ENCODE peak calls at places on chromosomes 4 and X, in eight cellular contexts. M is activated CD8-positive, alpha-beta memory T cell treated with anti-CD3 and anti-CD28 coated beads for 4 hours; J is HFF-Myc; F is glomerular endothelial cell; Z is central memory CD4-positive, alpha-beta T cell; A is cardiac fibroblast; C is heart right ventricle; I is mesothelial cell of epicardium. S is an unnamed sample.

GRCh38 chr4:104491396-104491821 is 3.3 kb downstream of the CXXC4 start:
- DNase-seq in C (peak; percentile 55), M (no peak), I (peak; percentile 62), J (no peak), F (no peak), Z (peak; percentile 40), A (peak; percentile 15), S (peak; percentile 50)

GRCh38 chr4:7462509-7462971 is 27.8 kb upstream of the PSAPL1 start:
- DNase-seq in C (no peak), A (peak; percentile 10), M (no peak), Z (no peak), F (no peak), I (no peak), J (peak; percentile 6), S (no peak)

GRCh38 chr4:13240066-13240465 is 244.1 kb downstream of the RAB28 start:
- DNase-seq in Z (no peak), M (no peak), J (peak; percentile 4), A (no peak), C (no peak), I (no peak), F (no peak), S (no peak)

GRCh38 chrX:71253253-71254091 is 468 bp downstream of the ZMYM3 start:
- DNase-seq in J (no peak), C (peak; percentile 52), I (peak; percentile 71), M (no peak), A (peak; percentile 51), Z (no peak), F (no peak), S (peak; percentile 55)

GRCh38 chr4:13559414-13559813 is 15.1 kb upstream of the NKX3-2 start:
- DNase-seq in J (peak; percentile 89), I (no peak), M (no peak), A (peak; percentile 58), F (no peak), C (no peak), Z (no peak), S (no peak)

GRCh38 chr4:112973897-112974296 is 75.6 kb upstream of the ANK2 start:
- DNase-seq in J (no peak), Z (no peak), F (no peak), C (no peak), M (no peak), A (no peak), I (no peak), S (no peak)

GRCh38 chrX:129738466-129739308 is at the start of gene XPNPEP2:
- DNase-seq in A (peak; percentile 84), F (no peak), I (peak; percentile 50), Z (no peak), M (no peak), C (peak; percentile 29), J (peak; percentile 41), S (no peak)

GRCh38 chr4:124631760-124632159 is 80.8 kb downstream of the ANKRD50 start:
- DNase-seq in A (peak; percentile 94), J (peak; percentile 94), I (no peak), M (no peak), F (peak; percentile 99), C (no peak), Z (no peak), S (no peak)

GRCh38 chrX:15451913-15452312 is 41.2 kb downstream of the PIR start:
- DNase-seq in I (no peak), M (no peak), Z (no peak), C (peak; percentile 17), F (no peak), J (no peak), A (peak; percentile 62), S (no peak)

GRCh38 chr4:108884596-108884995 is 121.7 kb upstream of the ETNPPL start:
- DNase-seq in C (no peak), A (no peak), F (no peak), I (no peak), M (no peak), Z (no peak), J (no peak), S (no peak)

GRCh38 chr4:2337896-2338295 is 76.0 kb upstream of the MXD4 start:
- DNase-seq in F (no peak), Z (no peak), A (no peak), M (no peak), C (no peak), I (peak; percentile 37), J (no peak), S (peak; percentile 24)

GRCh38 chr4:183205193-183205592 is 106.1 kb downstream of the WWC2 start:
- DNase-seq in A (no peak), C (no peak), M (no peak), J (no peak), I (no peak), F (no peak), Z (no peak), S (no peak)

GRCh38 chrX:11137543-11138139 is 26.5 kb downstream of the HCCS start:
- DNase-seq in Z (peak; percentile 24), A (peak; percentile 70), J (peak; percentile 12), M (no peak), I (no peak), F (peak; percentile 27), C (no peak), S (no peak)

GRCh38 chrX:1686642-1687041 is 71.8 kb downstream of the ASMT start:
- DNase-seq in J (no peak), M (no peak), F (no peak), I (peak; percentile 11), A (no peak), C (no peak), Z (no peak), S (no peak)

GRCh38 chrX:101136235-101136634 is 38.2 kb downstream of the CENPI start:
- DNase-seq in I (no peak), Z (no peak), J (no peak), C (no peak), M (no peak), F (no peak), A (no peak), S (no peak)

GRCh38 chr4:28354874-28355273 is 1494.2 kb downstream of the STIM2 start:
- DNase-seq in Z (no peak), I (no peak), A (no peak), J (no peak), M (no peak), C (no peak), F (peak; percentile 2), S (no peak)

GRCh38 chr4:26325191-26325590 is 4.4 kb downstream of the RBPJ start:
- DNase-seq in A (peak; percentile 47), I (no peak), C (no peak), J (no peak), F (no peak), Z (peak; percentile 48), M (no peak), S (no peak)

GRCh38 chrX:149461746-149462145 is 43.4 kb downstream of the IDS start:
- DNase-seq in C (no peak), M (no peak), I (no peak), F (no peak), A (no peak), J (no peak), Z (no peak), S (no peak)

GRCh38 chr4:27048350-27049100 is 187.9 kb downstream of the STIM2 start:
- DNase-seq in A (peak; percentile 38), C (no peak), Z (peak; percentile 16), J (no peak), I (no peak), M (no peak), F (no peak), S (no peak)

GRCh38 chr4:130124066-130124465 is 1028.1 kb downstream of the C4orf33 start:
- DNase-seq in I (no peak), C (no peak), F (no peak), M (no peak), Z (no peak), J (no peak), A (no peak), S (no peak)

GRCh38 chr4:145154573-145154972 is 25.8 kb downstream of the OTUD4 start:
- DNase-seq in I (no peak), C (no peak), J (no peak), Z (no peak), M (no peak), F (no peak), A (peak; percentile 59), S (no peak)

GRCh38 chr4:120299631-120300030 is 233.0 kb upstream of the MAD2L1 start:
- DNase-seq in J (no peak), I (no peak), F (no peak), Z (no peak), C (no peak), A (no peak), M (no peak), S (no peak)

GRCh38 chrX:102085706-102086105 is 39.8 kb upstream of the TCEAL2 start:
- DNase-seq in M (no peak), C (no peak), Z (no peak), F (no peak), I (no peak), A (no peak), J (no peak), S (no peak)

GRCh38 chrX:117628381-117628780 is 488.2 kb downstream of the KLHL13 start:
- DNase-seq in I (no peak), J (no peak), Z (no peak), M (no peak), C (no peak), A (no peak), F (no peak), S (no peak)

GRCh38 chr4:20418865-20419451 is 167.3 kb downstream of the SLIT2 start:
- DNase-seq in I (no peak), A (peak; percentile 84), J (peak; percentile 41), C (no peak), M (no peak), Z (peak; percentile 14), F (peak; percentile 52), S (no peak)

GRCh38 chr4:53885668-53886067 is 178.7 kb downstream of the CHIC2 start:
- DNase-seq in J (no peak), I (no peak), A (peak; percentile 26), M (no peak), C (peak; percentile 59), Z (no peak), F (no peak), S (peak; percentile 69)

GRCh38 chr4:155060419-155060818 is 148.0 kb upstream of the NPY2R start:
- DNase-seq in Z (no peak), F (no peak), I (no peak), A (peak; percentile 36), J (no peak), C (no peak), M (no peak), S (no peak)

GRCh38 chr4:145679520-145679919 is 426 bp upstream of the C4orf51 start:
- DNase-seq in Z (no peak), I (no peak), C (no peak), M (no peak), A (peak; percentile 49), F (peak; percentile 37), J (peak; percentile 78), S (peak; percentile 60)

GRCh38 chrX:47574096-47574553 is 8.1 kb upstream of the TIMP1 start:
- DNase-seq in A (no peak), J (no peak), I (no peak), M (no peak), Z (no peak), F (no peak), C (no peak), S (no peak)

GRCh38 chr4:146525754-146526153 is 4.0 kb upstream of the SLC10A7 start:
- DNase-seq in I (no peak), Z (no peak), F (no peak), A (no peak), C (no peak), J (no peak), M (no peak), S (no peak)

GRCh38 chr4:148445071-148445902 is 3.1 kb upstream of the NR3C2 start:
- DNase-seq in F (no peak), A (no peak), M (peak; percentile 50), C (peak; percentile 70), Z (peak; percentile 79), J (no peak), I (peak; percentile 54), S (peak; percentile 90)

GRCh38 chrX:45309096-45309495 is 108.4 kb upstream of the DIPK2B start:
- DNase-seq in Z (no peak), F (no peak), C (no peak), M (no peak), I (no peak), A (no peak), J (no peak), S (no peak)

GRCh38 chrX:30971761-30972603 is 82.9 kb upstream of the TAB3 start:
- DNase-seq in F (no peak), Z (no peak), J (peak; percentile 53), A (peak; percentile 60), M (peak; percentile 0), I (no peak), C (no peak), S (no peak)

GRCh38 chr4:57064811-57065711 is 45.1 kb downstream of the IGFBP7 start:
- DNase-seq in M (no peak), I (no peak), C (peak; percentile 59), A (peak; percentile 89), J (peak; percentile 71), F (no peak), Z (no peak), S (peak; percentile 71)

S was measured in aorta.